ENCODE peak calls at places on chromosomes 7 and 10, in four cellular contexts. H is cardiac fibroblast, L is kidney tubule cell, R is endothelial cell. Q is an unnamed sample.

GRCh38 chr7:46600340-46600739 is 679.3 kb upstream of the IGFBP3 start:
- DNase-seq in H (peak; percentile 72), L (no peak), R (no peak), Q (no peak)

GRCh38 chr7:43511029-43511428 is 71.9 kb upstream of the STK17A start:
- DNase-seq in H (peak; percentile 13), L (no peak), R (peak; percentile 8), Q (no peak)

GRCh38 chr10:119655566-119656001 is 4.4 kb downstream of the BAG3 start:
- DNase-seq in H (peak; percentile 86), L (peak; percentile 74), R (no peak), Q (peak; percentile 23)

GRCh38 chr10:132497788-132498561 is 39.6 kb upstream of the INPP5A start:
- DNase-seq in H (no peak), L (no peak), R (no peak), Q (no peak)

GRCh38 chr7:51318001-51318400 is 1.4 kb upstream of the COBL start:
- DNase-seq in H (no peak), L (no peak), R (no peak), Q (no peak)

GRCh38 chr7:115676080-115676479 is 354.5 kb downstream of the TFEC start:
- DNase-seq in H (peak; percentile 15), L (peak; percentile 45), R (peak; percentile 11), Q (peak; percentile 33)

GRCh38 chr7:99132922-99133321 is 11.0 kb downstream of the SMURF1 start:
- DNase-seq in H (peak; percentile 47), L (no peak), R (no peak), Q (no peak)

GRCh38 chr7:137932881-137933269 is 69.0 kb downstream of the CREB3L2 start:
- DNase-seq in H (peak; percentile 82), L (peak; percentile 77), R (no peak), Q (peak; percentile 78)

GRCh38 chr7:142384508-142384922 is 126.7 kb upstream of the PRSS58 start:
- DNase-seq in H (peak; percentile 55), L (peak; percentile 88), R (no peak), Q (peak; percentile 84)

Q was measured in RCC 7860.